ENCODE peak calls at places on chromosomes 7 and 10, in seven cellular contexts. One of them, this sample, is unnamed.

GRCh38 chr7:17947606-17948005 is 7.3 kb upstream of the SNX13 start:
- DNase-seq in activated CD8-positive, alpha-beta T cell treated with anti-CD3 and anti-CD28 coated beads, Interleukin-2, amount 10 ng/mL, durations not matched to agents 7 days and 5 days: no peak
- DNase-seq in kidney glomerular epithelial cell: no peak
- DNase-seq in AG04450: no peak
- DNase-seq in brain microvascular endothelial cell: no peak
- DNase-seq in hepatocyte: no peak
- DNase-seq in foreskin fibroblast: no peak
- DNase-seq in this sample: no peak

GRCh38 chr7:155864271-155864985 is 52.2 kb upstream of the SHH start:
- DNase-seq in activated CD8-positive, alpha-beta T cell treated with anti-CD3 and anti-CD28 coated beads, Interleukin-2, amount 10 ng/mL, durations not matched to agents 7 days and 5 days: no peak
- DNase-seq in kidney glomerular epithelial cell: no peak
- DNase-seq in AG04450: no peak
- DNase-seq in brain microvascular endothelial cell: no peak
- DNase-seq in hepatocyte: no peak
- DNase-seq in foreskin fibroblast: no peak
- DNase-seq in this sample: no peak

GRCh38 chr7:50613473-50613872 is 48.3 kb upstream of the DDC start:
- DNase-seq in activated CD8-positive, alpha-beta T cell treated with anti-CD3 and anti-CD28 coated beads, Interleukin-2, amount 10 ng/mL, durations not matched to agents 7 days and 5 days: peak; percentile 9
- DNase-seq in kidney glomerular epithelial cell: no peak
- DNase-seq in AG04450: no peak
- DNase-seq in brain microvascular endothelial cell: no peak
- DNase-seq in hepatocyte: no peak
- DNase-seq in foreskin fibroblast: no peak
- DNase-seq in this sample: no peak

GRCh38 chr7:1569016-1569415 is 816 bp downstream of the PSMG3 start:
- DNase-seq in activated CD8-positive, alpha-beta T cell treated with anti-CD3 and anti-CD28 coated beads, Interleukin-2, amount 10 ng/mL, durations not matched to agents 7 days and 5 days: peak; percentile 35
- DNase-seq in kidney glomerular epithelial cell: no peak
- DNase-seq in AG04450: no peak
- DNase-seq in brain microvascular endothelial cell: peak; percentile 43
- DNase-seq in hepatocyte: no peak
- DNase-seq in foreskin fibroblast: peak; percentile 30
- DNase-seq in this sample: no peak

GRCh38 chr10:70575486-70575873 is 27.1 kb downstream of the PRF1 start:
- DNase-seq in activated CD8-positive, alpha-beta T cell treated with anti-CD3 and anti-CD28 coated beads, Interleukin-2, amount 10 ng/mL, durations not matched to agents 7 days and 5 days: no peak
- DNase-seq in kidney glomerular epithelial cell: no peak
- DNase-seq in AG04450: no peak
- DNase-seq in brain microvascular endothelial cell: no peak
- DNase-seq in hepatocyte: no peak
- DNase-seq in foreskin fibroblast: no peak
- DNase-seq in this sample: no peak

GRCh38 chr7:12031638-12032037 is 179.5 kb upstream of the TMEM106B start:
- DNase-seq in activated CD8-positive, alpha-beta T cell treated with anti-CD3 and anti-CD28 coated beads, Interleukin-2, amount 10 ng/mL, durations not matched to agents 7 days and 5 days: no peak
- DNase-seq in kidney glomerular epithelial cell: peak; percentile 41
- DNase-seq in AG04450: peak; percentile 0
- DNase-seq in brain microvascular endothelial cell: peak; percentile 51
- DNase-seq in hepatocyte: peak; percentile 5
- DNase-seq in foreskin fibroblast: peak; percentile 40
- DNase-seq in this sample: no peak

GRCh38 chr7:45435846-45436245 is 138.3 kb upstream of the ADCY1 start:
- DNase-seq in activated CD8-positive, alpha-beta T cell treated with anti-CD3 and anti-CD28 coated beads, Interleukin-2, amount 10 ng/mL, durations not matched to agents 7 days and 5 days: no peak
- DNase-seq in kidney glomerular epithelial cell: peak; percentile 24
- DNase-seq in AG04450: no peak
- DNase-seq in brain microvascular endothelial cell: peak; percentile 43
- DNase-seq in hepatocyte: no peak
- DNase-seq in foreskin fibroblast: peak; percentile 86
- DNase-seq in this sample: no peak

GRCh38 chr10:55287346-55287745 is 486.3 kb upstream of the PCDH15 start:
- DNase-seq in activated CD8-positive, alpha-beta T cell treated with anti-CD3 and anti-CD28 coated beads, Interleukin-2, amount 10 ng/mL, durations not matched to agents 7 days and 5 days: no peak
- DNase-seq in kidney glomerular epithelial cell: no peak
- DNase-seq in AG04450: no peak
- DNase-seq in brain microvascular endothelial cell: no peak
- DNase-seq in hepatocyte: no peak
- DNase-seq in foreskin fibroblast: no peak
- DNase-seq in this sample: no peak

GRCh38 chr10:93420091-93420490 is 62.0 kb downstream of the MYOF start:
- DNase-seq in activated CD8-positive, alpha-beta T cell treated with anti-CD3 and anti-CD28 coated beads, Interleukin-2, amount 10 ng/mL, durations not matched to agents 7 days and 5 days: no peak
- DNase-seq in kidney glomerular epithelial cell: no peak
- DNase-seq in AG04450: no peak
- DNase-seq in brain microvascular endothelial cell: no peak
- DNase-seq in hepatocyte: no peak
- DNase-seq in foreskin fibroblast: peak; percentile 43
- DNase-seq in this sample: peak; percentile 75

GRCh38 chr10:7279303-7279702 is 131.5 kb downstream of the SFMBT2 start:
- DNase-seq in activated CD8-positive, alpha-beta T cell treated with anti-CD3 and anti-CD28 coated beads, Interleukin-2, amount 10 ng/mL, durations not matched to agents 7 days and 5 days: no peak
- DNase-seq in kidney glomerular epithelial cell: no peak
- DNase-seq in AG04450: no peak
- DNase-seq in brain microvascular endothelial cell: no peak
- DNase-seq in hepatocyte: no peak
- DNase-seq in foreskin fibroblast: peak; percentile 28
- DNase-seq in this sample: no peak

GRCh38 chr10:21281765-21282484 is 243.6 kb downstream of the SKIDA1 start:
- DNase-seq in activated CD8-positive, alpha-beta T cell treated with anti-CD3 and anti-CD28 coated beads, Interleukin-2, amount 10 ng/mL, durations not matched to agents 7 days and 5 days: no peak
- DNase-seq in kidney glomerular epithelial cell: no peak
- DNase-seq in AG04450: no peak
- DNase-seq in brain microvascular endothelial cell: no peak
- DNase-seq in hepatocyte: no peak
- DNase-seq in foreskin fibroblast: no peak
- DNase-seq in this sample: no peak

GRCh38 chr7:2551418-2551817 is 3.9 kb downstream of the BRAT1 start:
- DNase-seq in activated CD8-positive, alpha-beta T cell treated with anti-CD3 and anti-CD28 coated beads, Interleukin-2, amount 10 ng/mL, durations not matched to agents 7 days and 5 days: no peak
- DNase-seq in kidney glomerular epithelial cell: no peak
- DNase-seq in AG04450: no peak
- DNase-seq in brain microvascular endothelial cell: no peak
- DNase-seq in hepatocyte: no peak
- DNase-seq in foreskin fibroblast: no peak
- DNase-seq in this sample: no peak

GRCh38 chr10:683448-684071 is 5.9 kb downstream of the DIP2C start:
- DNase-seq in activated CD8-positive, alpha-beta T cell treated with anti-CD3 and anti-CD28 coated beads, Interleukin-2, amount 10 ng/mL, durations not matched to agents 7 days and 5 days: no peak
- DNase-seq in kidney glomerular epithelial cell: peak; percentile 87
- DNase-seq in AG04450: peak; percentile 88
- DNase-seq in brain microvascular endothelial cell: peak; percentile 79
- DNase-seq in hepatocyte: peak; percentile 50
- DNase-seq in foreskin fibroblast: peak; percentile 95
- DNase-seq in this sample: no peak

GRCh38 chr10:78255796-78256638 is 222.4 kb downstream of the RPS24 start:
- DNase-seq in activated CD8-positive, alpha-beta T cell treated with anti-CD3 and anti-CD28 coated beads, Interleukin-2, amount 10 ng/mL, durations not matched to agents 7 days and 5 days: no peak
- DNase-seq in kidney glomerular epithelial cell: peak; percentile 96
- DNase-seq in AG04450: peak; percentile 94
- DNase-seq in brain microvascular endothelial cell: peak; percentile 95
- DNase-seq in hepatocyte: peak; percentile 78
- DNase-seq in foreskin fibroblast: peak; percentile 98
- DNase-seq in this sample: peak; percentile 21

GRCh38 chr7:41918597-41918996 is 215.7 kb upstream of the INHBA start:
- DNase-seq in activated CD8-positive, alpha-beta T cell treated with anti-CD3 and anti-CD28 coated beads, Interleukin-2, amount 10 ng/mL, durations not matched to agents 7 days and 5 days: no peak
- DNase-seq in kidney glomerular epithelial cell: peak; percentile 31
- DNase-seq in AG04450: peak; percentile 56
- DNase-seq in brain microvascular endothelial cell: peak; percentile 96
- DNase-seq in hepatocyte: no peak
- DNase-seq in foreskin fibroblast: peak; percentile 80
- DNase-seq in this sample: no peak

GRCh38 chr10:62244785-62245595 is 23.7 kb downstream of the RTKN2 start:
- DNase-seq in activated CD8-positive, alpha-beta T cell treated with anti-CD3 and anti-CD28 coated beads, Interleukin-2, amount 10 ng/mL, durations not matched to agents 7 days and 5 days: peak; percentile 77
- DNase-seq in kidney glomerular epithelial cell: peak; percentile 83
- DNase-seq in AG04450: no peak
- DNase-seq in brain microvascular endothelial cell: peak; percentile 77
- DNase-seq in hepatocyte: peak; percentile 77
- DNase-seq in foreskin fibroblast: peak; percentile 86
- DNase-seq in this sample: peak; percentile 70

GRCh38 chr7:131608112-131608498 is 51.7 kb upstream of the PODXL start:
- DNase-seq in activated CD8-positive, alpha-beta T cell treated with anti-CD3 and anti-CD28 coated beads, Interleukin-2, amount 10 ng/mL, durations not matched to agents 7 days and 5 days: no peak
- DNase-seq in kidney glomerular epithelial cell: no peak
- DNase-seq in AG04450: no peak
- DNase-seq in brain microvascular endothelial cell: no peak
- DNase-seq in hepatocyte: no peak
- DNase-seq in foreskin fibroblast: no peak
- DNase-seq in this sample: no peak

GRCh38 chr10:43809211-43809930 is 160.7 kb upstream of the ZNF32 start:
- DNase-seq in activated CD8-positive, alpha-beta T cell treated with anti-CD3 and anti-CD28 coated beads, Interleukin-2, amount 10 ng/mL, durations not matched to agents 7 days and 5 days: no peak
- DNase-seq in kidney glomerular epithelial cell: peak; percentile 92
- DNase-seq in AG04450: peak; percentile 79
- DNase-seq in brain microvascular endothelial cell: peak; percentile 90
- DNase-seq in hepatocyte: no peak
- DNase-seq in foreskin fibroblast: peak; percentile 92
- DNase-seq in this sample: no peak

GRCh38 chr7:11650030-11650429 is 182.0 kb downstream of the THSD7A start:
- DNase-seq in activated CD8-positive, alpha-beta T cell treated with anti-CD3 and anti-CD28 coated beads, Interleukin-2, amount 10 ng/mL, durations not matched to agents 7 days and 5 days: no peak
- DNase-seq in kidney glomerular epithelial cell: no peak
- DNase-seq in AG04450: no peak
- DNase-seq in brain microvascular endothelial cell: no peak
- DNase-seq in hepatocyte: no peak
- DNase-seq in foreskin fibroblast: peak; percentile 68
- DNase-seq in this sample: no peak

GRCh38 chr10:24617771-24618396 is 105.8 kb downstream of the ARHGAP21 start:
- DNase-seq in activated CD8-positive, alpha-beta T cell treated with anti-CD3 and anti-CD28 coated beads, Interleukin-2, amount 10 ng/mL, durations not matched to agents 7 days and 5 days: peak; percentile 61
- DNase-seq in kidney glomerular epithelial cell: no peak
- DNase-seq in AG04450: no peak
- DNase-seq in brain microvascular endothelial cell: peak; percentile 35
- DNase-seq in hepatocyte: peak; percentile 52
- DNase-seq in foreskin fibroblast: peak; percentile 64
- DNase-seq in this sample: peak; percentile 44

GRCh38 chr7:148987751-148988512 is 40.4 kb downstream of the PDIA4 start:
- DNase-seq in activated CD8-positive, alpha-beta T cell treated with anti-CD3 and anti-CD28 coated beads, Interleukin-2, amount 10 ng/mL, durations not matched to agents 7 days and 5 days: no peak
- DNase-seq in kidney glomerular epithelial cell: peak; percentile 47
- DNase-seq in AG04450: no peak
- DNase-seq in brain microvascular endothelial cell: no peak
- DNase-seq in hepatocyte: peak; percentile 44
- DNase-seq in foreskin fibroblast: no peak
- DNase-seq in this sample: no peak

GRCh38 chr7:18570890-18571478 is 75.4 kb downstream of the HDAC9 start:
- DNase-seq in activated CD8-positive, alpha-beta T cell treated with anti-CD3 and anti-CD28 coated beads, Interleukin-2, amount 10 ng/mL, durations not matched to agents 7 days and 5 days: no peak
- DNase-seq in kidney glomerular epithelial cell: peak; percentile 16
- DNase-seq in AG04450: no peak
- DNase-seq in brain microvascular endothelial cell: peak; percentile 31
- DNase-seq in hepatocyte: peak; percentile 40
- DNase-seq in foreskin fibroblast: peak; percentile 67
- DNase-seq in this sample: no peak

GRCh38 chr10:86213148-86213547 is 153.4 kb downstream of the GRID1 start:
- DNase-seq in activated CD8-positive, alpha-beta T cell treated with anti-CD3 and anti-CD28 coated beads, Interleukin-2, amount 10 ng/mL, durations not matched to agents 7 days and 5 days: no peak
- DNase-seq in kidney glomerular epithelial cell: no peak
- DNase-seq in AG04450: no peak
- DNase-seq in brain microvascular endothelial cell: no peak
- DNase-seq in hepatocyte: no peak
- DNase-seq in foreskin fibroblast: no peak
- DNase-seq in this sample: no peak

GRCh38 chr7:50637725-50638643 is 72.8 kb upstream of the DDC start:
- DNase-seq in activated CD8-positive, alpha-beta T cell treated with anti-CD3 and anti-CD28 coated beads, Interleukin-2, amount 10 ng/mL, durations not matched to agents 7 days and 5 days: no peak
- DNase-seq in kidney glomerular epithelial cell: no peak
- DNase-seq in AG04450: no peak
- DNase-seq in brain microvascular endothelial cell: no peak
- DNase-seq in hepatocyte: no peak
- DNase-seq in foreskin fibroblast: peak; percentile 58
- DNase-seq in this sample: no peak

GRCh38 chr10:131421381-131421780 is 109.9 kb upstream of the TCERG1L start:
- DNase-seq in activated CD8-positive, alpha-beta T cell treated with anti-CD3 and anti-CD28 coated beads, Interleukin-2, amount 10 ng/mL, durations not matched to agents 7 days and 5 days: no peak
- DNase-seq in kidney glomerular epithelial cell: no peak
- DNase-seq in AG04450: no peak
- DNase-seq in brain microvascular endothelial cell: no peak
- DNase-seq in hepatocyte: no peak
- DNase-seq in foreskin fibroblast: no peak
- DNase-seq in this sample: no peak

GRCh38 chr10:121096617-121097431 is 245.7 kb downstream of the WDR11 start:
- DNase-seq in activated CD8-positive, alpha-beta T cell treated with anti-CD3 and anti-CD28 coated beads, Interleukin-2, amount 10 ng/mL, durations not matched to agents 7 days and 5 days: no peak
- DNase-seq in kidney glomerular epithelial cell: no peak
- DNase-seq in AG04450: no peak
- DNase-seq in brain microvascular endothelial cell: peak; percentile 32
- DNase-seq in hepatocyte: peak; percentile 84
- DNase-seq in foreskin fibroblast: no peak
- DNase-seq in this sample: peak; percentile 65

GRCh38 chr10:86970152-86970886 is 2.0 kb downstream of the ADIRF start:
- DNase-seq in activated CD8-positive, alpha-beta T cell treated with anti-CD3 and anti-CD28 coated beads, Interleukin-2, amount 10 ng/mL, durations not matched to agents 7 days and 5 days: no peak
- DNase-seq in kidney glomerular epithelial cell: no peak
- DNase-seq in AG04450: no peak
- DNase-seq in brain microvascular endothelial cell: no peak
- DNase-seq in hepatocyte: peak; percentile 29
- DNase-seq in foreskin fibroblast: peak; percentile 90
- DNase-seq in this sample: peak; percentile 86

GRCh38 chr10:36023939-36024338 is 381.8 kb upstream of the FZD8 start:
- DNase-seq in activated CD8-positive, alpha-beta T cell treated with anti-CD3 and anti-CD28 coated beads, Interleukin-2, amount 10 ng/mL, durations not matched to agents 7 days and 5 days: no peak
- DNase-seq in kidney glomerular epithelial cell: peak; percentile 50
- DNase-seq in AG04450: peak; percentile 26
- DNase-seq in brain microvascular endothelial cell: peak; percentile 88
- DNase-seq in hepatocyte: no peak
- DNase-seq in foreskin fibroblast: peak; percentile 26
- DNase-seq in this sample: no peak

GRCh38 chr7:105295626-105296352 is 92.9 kb downstream of the SRPK2 start:
- DNase-seq in activated CD8-positive, alpha-beta T cell treated with anti-CD3 and anti-CD28 coated beads, Interleukin-2, amount 10 ng/mL, durations not matched to agents 7 days and 5 days: no peak
- DNase-seq in kidney glomerular epithelial cell: no peak
- DNase-seq in AG04450: no peak
- DNase-seq in brain microvascular endothelial cell: no peak
- DNase-seq in hepatocyte: no peak
- DNase-seq in foreskin fibroblast: no peak
- DNase-seq in this sample: no peak

GRCh38 chr7:136956671-136957070 is 88.2 kb downstream of the CHRM2 start:
- DNase-seq in activated CD8-positive, alpha-beta T cell treated with anti-CD3 and anti-CD28 coated beads, Interleukin-2, amount 10 ng/mL, durations not matched to agents 7 days and 5 days: no peak
- DNase-seq in kidney glomerular epithelial cell: no peak
- DNase-seq in AG04450: no peak
- DNase-seq in brain microvascular endothelial cell: peak; percentile 67
- DNase-seq in hepatocyte: no peak
- DNase-seq in foreskin fibroblast: no peak
- DNase-seq in this sample: no peak

GRCh38 chr10:122172311-122173008 is 98.6 kb upstream of the BTBD16 start:
- DNase-seq in activated CD8-positive, alpha-beta T cell treated with anti-CD3 and anti-CD28 coated beads, Interleukin-2, amount 10 ng/mL, durations not matched to agents 7 days and 5 days: no peak
- DNase-seq in kidney glomerular epithelial cell: no peak
- DNase-seq in AG04450: no peak
- DNase-seq in brain microvascular endothelial cell: no peak
- DNase-seq in hepatocyte: peak; percentile 38
- DNase-seq in foreskin fibroblast: no peak
- DNase-seq in this sample: no peak

GRCh38 chr10:16867556-16867955 is 50.3 kb upstream of the RSU1 start:
- DNase-seq in activated CD8-positive, alpha-beta T cell treated with anti-CD3 and anti-CD28 coated beads, Interleukin-2, amount 10 ng/mL, durations not matched to agents 7 days and 5 days: no peak
- DNase-seq in kidney glomerular epithelial cell: peak; percentile 50
- DNase-seq in AG04450: no peak
- DNase-seq in brain microvascular endothelial cell: peak; percentile 12
- DNase-seq in hepatocyte: no peak
- DNase-seq in foreskin fibroblast: peak; percentile 78
- DNase-seq in this sample: no peak

GRCh38 chr10:31399631-31400030 is 80.6 kb downstream of the ZEB1 start:
- DNase-seq in activated CD8-positive, alpha-beta T cell treated with anti-CD3 and anti-CD28 coated beads, Interleukin-2, amount 10 ng/mL, durations not matched to agents 7 days and 5 days: no peak
- DNase-seq in kidney glomerular epithelial cell: no peak
- DNase-seq in AG04450: no peak
- DNase-seq in brain microvascular endothelial cell: no peak
- DNase-seq in hepatocyte: no peak
- DNase-seq in foreskin fibroblast: peak; percentile 22
- DNase-seq in this sample: peak; percentile 27

GRCh38 chr7:112407261-112407660 is 43.0 kb upstream of the IFRD1 start:
- DNase-seq in activated CD8-positive, alpha-beta T cell treated with anti-CD3 and anti-CD28 coated beads, Interleukin-2, amount 10 ng/mL, durations not matched to agents 7 days and 5 days: no peak
- DNase-seq in kidney glomerular epithelial cell: no peak
- DNase-seq in AG04450: no peak
- DNase-seq in brain microvascular endothelial cell: no peak
- DNase-seq in hepatocyte: no peak
- DNase-seq in foreskin fibroblast: no peak
- DNase-seq in this sample: no peak

GRCh38 chr10:10320981-10321380 is 696.7 kb upstream of the CELF2 start:
- DNase-seq in activated CD8-positive, alpha-beta T cell treated with anti-CD3 and anti-CD28 coated beads, Interleukin-2, amount 10 ng/mL, durations not matched to agents 7 days and 5 days: no peak
- DNase-seq in kidney glomerular epithelial cell: no peak
- DNase-seq in AG04450: peak; percentile 34
- DNase-seq in brain microvascular endothelial cell: peak; percentile 68
- DNase-seq in hepatocyte: no peak
- DNase-seq in foreskin fibroblast: peak; percentile 86
- DNase-seq in this sample: no peak

GRCh38 chr10:81820418-81820817 is 54.6 kb upstream of the NRG3 start:
- DNase-seq in activated CD8-positive, alpha-beta T cell treated with anti-CD3 and anti-CD28 coated beads, Interleukin-2, amount 10 ng/mL, durations not matched to agents 7 days and 5 days: no peak
- DNase-seq in kidney glomerular epithelial cell: peak; percentile 70
- DNase-seq in AG04450: no peak
- DNase-seq in brain microvascular endothelial cell: no peak
- DNase-seq in hepatocyte: peak; percentile 48
- DNase-seq in foreskin fibroblast: peak; percentile 14
- DNase-seq in this sample: no peak

GRCh38 chr7:19526639-19527038 is 182.2 kb downstream of the POLR1F start:
- DNase-seq in activated CD8-positive, alpha-beta T cell treated with anti-CD3 and anti-CD28 coated beads, Interleukin-2, amount 10 ng/mL, durations not matched to agents 7 days and 5 days: no peak
- DNase-seq in kidney glomerular epithelial cell: no peak
- DNase-seq in AG04450: no peak
- DNase-seq in brain microvascular endothelial cell: no peak
- DNase-seq in hepatocyte: no peak
- DNase-seq in foreskin fibroblast: no peak
- DNase-seq in this sample: no peak